ENCODE peak calls at places on chromosomes 3 and 15, in six cellular contexts. One of them, this sample, is unnamed.

GRCh38 chr3:10981961-10982360 is 10.6 kb upstream of the SLC6A1 start:
- DNase-seq in neuronal stem cell: no peak
- DNase-seq in H1: no peak
- DNase-seq in IMR-90: no peak
- DNase-seq in trophoblast cell: peak; percentile 30
- DNase-seq in mesenchymal stem cell: no peak
- DNase-seq in this sample: no peak

GRCh38 chr3:58044656-58045055 is 36.4 kb downstream of the FLNB start:
- DNase-seq in mesenchymal stem cell: peak; percentile 76
- DNase-seq in H1: no peak
- DNase-seq in neuronal stem cell: no peak
- DNase-seq in IMR-90: peak; percentile 36
- DNase-seq in trophoblast cell: no peak
- DNase-seq in this sample: no peak

GRCh38 chr3:50606596-50606995 is 5.0 kb downstream of the CISH start:
- DNase-seq in trophoblast cell: no peak
- DNase-seq in IMR-90: no peak
- DNase-seq in H1: no peak
- DNase-seq in neuronal stem cell: no peak
- DNase-seq in mesenchymal stem cell: no peak
- DNase-seq in this sample: no peak

GRCh38 chr15:91045065-91045464 is 22.7 kb upstream of the VPS33B start:
- DNase-seq in mesenchymal stem cell: no peak
- DNase-seq in H1: no peak
- DNase-seq in IMR-90: no peak
- DNase-seq in neuronal stem cell: no peak
- DNase-seq in trophoblast cell: no peak
- DNase-seq in this sample: no peak

GRCh38 chr3:87426916-87427315 is 150.5 kb upstream of the POU1F1 start:
- DNase-seq in trophoblast cell: no peak
- DNase-seq in H1: no peak
- DNase-seq in mesenchymal stem cell: no peak
- DNase-seq in neuronal stem cell: no peak
- DNase-seq in IMR-90: no peak
- DNase-seq in this sample: no peak

GRCh38 chr15:89365457-89366055 is 30.9 kb upstream of the POLG start:
- DNase-seq in IMR-90: no peak
- DNase-seq in trophoblast cell: no peak
- DNase-seq in H1: peak; percentile 55
- DNase-seq in neuronal stem cell: no peak
- DNase-seq in mesenchymal stem cell: no peak
- DNase-seq in this sample: no peak

GRCh38 chr15:81548350-81549116 is 174.5 kb upstream of the TMC3 start:
- DNase-seq in IMR-90: peak; percentile 49
- DNase-seq in neuronal stem cell: no peak
- DNase-seq in H1: no peak
- DNase-seq in mesenchymal stem cell: no peak
- DNase-seq in trophoblast cell: no peak
- DNase-seq in this sample: no peak

GRCh38 chr15:83850015-83850414 is 196.1 kb downstream of the ADAMTSL3 start:
- DNase-seq in H1: no peak
- DNase-seq in trophoblast cell: no peak
- DNase-seq in neuronal stem cell: no peak
- DNase-seq in mesenchymal stem cell: no peak
- DNase-seq in IMR-90: no peak
- DNase-seq in this sample: no peak

GRCh38 chr3:99315896-99316295 is 322.5 kb upstream of the COL8A1 start:
- DNase-seq in mesenchymal stem cell: no peak
- DNase-seq in IMR-90: peak; percentile 25
- DNase-seq in H1: no peak
- DNase-seq in neuronal stem cell: no peak
- DNase-seq in trophoblast cell: no peak
- DNase-seq in this sample: no peak

GRCh38 chr3:70179111-70179510 is 133.3 kb downstream of the MDFIC2 start:
- DNase-seq in trophoblast cell: no peak
- DNase-seq in mesenchymal stem cell: no peak
- DNase-seq in neuronal stem cell: no peak
- DNase-seq in IMR-90: no peak
- DNase-seq in H1: no peak
- DNase-seq in this sample: no peak

GRCh38 chr3:49158108-49158709 is 7.9 kb downstream of the CCDC71 start:
- DNase-seq in neuronal stem cell: no peak
- DNase-seq in trophoblast cell: peak; percentile 52
- DNase-seq in mesenchymal stem cell: no peak
- DNase-seq in IMR-90: no peak
- DNase-seq in H1: peak; percentile 75
- DNase-seq in this sample: peak; percentile 65

GRCh38 chr3:140176526-140176925 is 241.5 kb downstream of the CLSTN2 start:
- DNase-seq in mesenchymal stem cell: no peak
- DNase-seq in trophoblast cell: no peak
- DNase-seq in neuronal stem cell: no peak
- DNase-seq in H1: no peak
- DNase-seq in IMR-90: no peak
- DNase-seq in this sample: no peak

GRCh38 chr3:49606427-49606826 is 52.1 kb downstream of the BSN start:
- DNase-seq in IMR-90: no peak
- DNase-seq in H1: peak; percentile 45
- DNase-seq in trophoblast cell: no peak
- DNase-seq in mesenchymal stem cell: no peak
- DNase-seq in neuronal stem cell: no peak
- DNase-seq in this sample: no peak

GRCh38 chr15:25067725-25068309 is 113.0 kb downstream of the SNRPN start:
- DNase-seq in mesenchymal stem cell: no peak
- DNase-seq in H1: no peak
- DNase-seq in trophoblast cell: no peak
- DNase-seq in IMR-90: no peak
- DNase-seq in neuronal stem cell: no peak
- DNase-seq in this sample: no peak

GRCh38 chr15:97425596-97425995 is 534.9 kb upstream of the ARRDC4 start:
- DNase-seq in mesenchymal stem cell: no peak
- DNase-seq in trophoblast cell: no peak
- DNase-seq in IMR-90: no peak
- DNase-seq in H1: no peak
- DNase-seq in neuronal stem cell: no peak
- DNase-seq in this sample: no peak

GRCh38 chr15:39817892-39818291 is 35.3 kb upstream of the FSIP1 start:
- DNase-seq in neuronal stem cell: no peak
- DNase-seq in H1: no peak
- DNase-seq in trophoblast cell: no peak
- DNase-seq in mesenchymal stem cell: no peak
- DNase-seq in IMR-90: no peak
- DNase-seq in this sample: no peak

GRCh38 chr15:47186071-47186470 is 531.2 kb upstream of the SEMA6D start:
- DNase-seq in mesenchymal stem cell: no peak
- DNase-seq in neuronal stem cell: no peak
- DNase-seq in trophoblast cell: no peak
- DNase-seq in IMR-90: no peak
- DNase-seq in H1: no peak
- DNase-seq in this sample: no peak

GRCh38 chr3:140629351-140630137 is 48.3 kb upstream of the TRIM42 start:
- DNase-seq in neuronal stem cell: no peak
- DNase-seq in mesenchymal stem cell: peak; percentile 31
- DNase-seq in IMR-90: peak; percentile 35
- DNase-seq in trophoblast cell: peak; percentile 88
- DNase-seq in H1: no peak
- DNase-seq in this sample: no peak

GRCh38 chr3:197428961-197429360 is 126.8 kb downstream of the BDH1 start:
- DNase-seq in mesenchymal stem cell: no peak
- DNase-seq in trophoblast cell: no peak
- DNase-seq in IMR-90: no peak
- DNase-seq in neuronal stem cell: no peak
- DNase-seq in H1: no peak
- DNase-seq in this sample: no peak

GRCh38 chr3:29297998-29298397 is 17.1 kb downstream of the RBMS3 start:
- DNase-seq in mesenchymal stem cell: no peak
- DNase-seq in neuronal stem cell: no peak
- DNase-seq in IMR-90: no peak
- DNase-seq in trophoblast cell: no peak
- DNase-seq in H1: no peak
- DNase-seq in this sample: no peak

GRCh38 chr3:159189994-159190669 is 388.3 kb downstream of the MFSD1 start:
- DNase-seq in IMR-90: no peak
- DNase-seq in mesenchymal stem cell: peak; percentile 60
- DNase-seq in neuronal stem cell: no peak
- DNase-seq in trophoblast cell: no peak
- DNase-seq in H1: no peak
- DNase-seq in this sample: no peak

GRCh38 chr3:46922426-46922825 is 44.9 kb downstream of the PTH1R start:
- DNase-seq in H1: no peak
- DNase-seq in mesenchymal stem cell: no peak
- DNase-seq in trophoblast cell: no peak
- DNase-seq in neuronal stem cell: no peak
- DNase-seq in IMR-90: no peak
- DNase-seq in this sample: no peak

GRCh38 chr15:44157679-44158078 is 37.4 kb downstream of the FRMD5 start:
- DNase-seq in IMR-90: peak; percentile 96
- DNase-seq in mesenchymal stem cell: peak; percentile 85
- DNase-seq in trophoblast cell: no peak
- DNase-seq in H1: no peak
- DNase-seq in neuronal stem cell: no peak
- DNase-seq in this sample: no peak

GRCh38 chr15:61459785-61460707 is 230.9 kb upstream of the RORA start:
- DNase-seq in H1: no peak
- DNase-seq in neuronal stem cell: no peak
- DNase-seq in mesenchymal stem cell: peak; percentile 66
- DNase-seq in trophoblast cell: no peak
- DNase-seq in IMR-90: peak; percentile 9
- DNase-seq in this sample: no peak

GRCh38 chr3:18740631-18741583 is 315.8 kb upstream of the SATB1 start:
- DNase-seq in trophoblast cell: no peak
- DNase-seq in neuronal stem cell: no peak
- DNase-seq in mesenchymal stem cell: no peak
- DNase-seq in H1: no peak
- DNase-seq in IMR-90: no peak
- DNase-seq in this sample: no peak

GRCh38 chr15:59140422-59141226 is 35.7 kb downstream of the CCNB2 start:
- DNase-seq in H1: no peak
- DNase-seq in mesenchymal stem cell: no peak
- DNase-seq in trophoblast cell: no peak
- DNase-seq in neuronal stem cell: no peak
- DNase-seq in IMR-90: peak; percentile 20
- DNase-seq in this sample: no peak

DNA sequence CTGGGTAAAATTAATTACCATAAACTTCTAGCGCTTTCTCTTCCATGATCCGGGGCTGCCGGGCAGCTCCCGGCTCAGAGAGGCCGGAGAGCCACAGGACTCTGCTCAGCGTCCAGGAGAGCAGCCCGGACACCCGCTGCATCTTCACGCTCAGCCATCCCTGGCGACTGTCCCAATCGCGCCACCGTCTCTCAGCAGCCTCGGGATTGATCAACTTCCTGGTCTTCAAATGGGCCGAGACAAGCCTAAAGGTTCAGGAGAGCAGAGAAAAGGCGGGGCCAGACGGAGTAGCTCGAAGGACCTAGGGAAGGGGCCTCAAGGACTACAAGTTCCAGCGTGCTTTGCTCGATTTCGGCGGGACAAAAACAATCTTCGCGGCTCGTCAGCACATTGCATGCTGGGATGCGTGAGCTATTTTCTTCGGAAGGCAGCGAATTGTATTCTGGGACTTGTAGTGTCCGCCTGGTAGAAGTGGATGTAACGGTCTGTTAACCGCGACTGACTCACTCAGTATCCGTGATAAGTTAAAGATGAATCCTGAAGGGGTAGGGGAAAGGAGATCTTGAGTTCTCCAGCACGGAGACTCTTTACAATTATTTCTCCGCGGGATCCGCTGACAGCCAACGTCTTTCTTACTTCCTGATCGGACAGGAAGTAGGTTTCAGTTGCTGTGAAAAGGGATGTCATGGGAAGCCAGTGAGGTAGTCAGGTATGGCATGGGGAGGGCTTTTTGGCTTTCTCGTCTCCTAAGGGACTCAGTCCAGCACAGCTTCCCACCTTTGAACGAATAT is at the start of gene CIAO2A:
- DNase-seq in mesenchymal stem cell: peak; percentile 99
- DNase-seq in neuronal stem cell: peak; percentile 96
- DNase-seq in H1: peak; percentile 88
- DNase-seq in trophoblast cell: peak; percentile 100
- DNase-seq in IMR-90: peak; percentile 98
- DNase-seq in this sample: peak; percentile 98
- H3K18ac ChIP-seq in mesenchymal stem cell: peak within 1 kb of the TSS; percentile 92
- H3K18ac ChIP-seq in neuronal stem cell: peak within 1 kb of the TSS; percentile 69
- H3K18ac ChIP-seq in H1: peak within 1 kb of the TSS; percentile 98
- H3K18ac ChIP-seq in trophoblast cell: peak within 1 kb of the TSS; percentile 17
- H3K18ac ChIP-seq in IMR-90: peak within 1 kb of the TSS; percentile 89
- H3K18ac ChIP-seq in this sample: peak within 1 kb of the TSS; percentile 54

GRCh38 chr3:55522077-55522476 is 35.0 kb upstream of the WNT5A start:
- DNase-seq in IMR-90: no peak
- DNase-seq in trophoblast cell: no peak
- DNase-seq in mesenchymal stem cell: no peak
- DNase-seq in H1: no peak
- DNase-seq in neuronal stem cell: no peak
- DNase-seq in this sample: no peak
- H2BK120ac ChIP-seq in IMR-90: peak overlapping the region; percentile 20
- H2BK120ac ChIP-seq in trophoblast cell: no peak overlapping the region
- H2BK120ac ChIP-seq in mesenchymal stem cell: no peak overlapping the region
- H2BK120ac ChIP-seq in H1: no peak overlapping the region
- H2BK120ac ChIP-seq in neuronal stem cell: no peak overlapping the region
- H2BK120ac ChIP-seq in this sample: no peak overlapping the region

GRCh38 chr3:53254810-53255359 is 937 bp downstream of the TKT start:
- DNase-seq in mesenchymal stem cell: peak; percentile 65
- DNase-seq in trophoblast cell: peak; percentile 74
- DNase-seq in H1: peak; percentile 72
- DNase-seq in IMR-90: peak; percentile 47
- DNase-seq in neuronal stem cell: peak; percentile 62
- DNase-seq in this sample: peak; percentile 64
- H2AFZ ChIP-seq in mesenchymal stem cell: no peak overlapping the region
- H2AFZ ChIP-seq in trophoblast cell: peak overlapping the region; percentile 76
- H2AFZ ChIP-seq in H1: no peak overlapping the region
- H2AFZ ChIP-seq in IMR-90: peak overlapping the region; percentile 83
- H2AFZ ChIP-seq in neuronal stem cell: peak overlapping the region; percentile 91
- H2AFZ ChIP-seq in this sample: no peak overlapping the region

DNA sequence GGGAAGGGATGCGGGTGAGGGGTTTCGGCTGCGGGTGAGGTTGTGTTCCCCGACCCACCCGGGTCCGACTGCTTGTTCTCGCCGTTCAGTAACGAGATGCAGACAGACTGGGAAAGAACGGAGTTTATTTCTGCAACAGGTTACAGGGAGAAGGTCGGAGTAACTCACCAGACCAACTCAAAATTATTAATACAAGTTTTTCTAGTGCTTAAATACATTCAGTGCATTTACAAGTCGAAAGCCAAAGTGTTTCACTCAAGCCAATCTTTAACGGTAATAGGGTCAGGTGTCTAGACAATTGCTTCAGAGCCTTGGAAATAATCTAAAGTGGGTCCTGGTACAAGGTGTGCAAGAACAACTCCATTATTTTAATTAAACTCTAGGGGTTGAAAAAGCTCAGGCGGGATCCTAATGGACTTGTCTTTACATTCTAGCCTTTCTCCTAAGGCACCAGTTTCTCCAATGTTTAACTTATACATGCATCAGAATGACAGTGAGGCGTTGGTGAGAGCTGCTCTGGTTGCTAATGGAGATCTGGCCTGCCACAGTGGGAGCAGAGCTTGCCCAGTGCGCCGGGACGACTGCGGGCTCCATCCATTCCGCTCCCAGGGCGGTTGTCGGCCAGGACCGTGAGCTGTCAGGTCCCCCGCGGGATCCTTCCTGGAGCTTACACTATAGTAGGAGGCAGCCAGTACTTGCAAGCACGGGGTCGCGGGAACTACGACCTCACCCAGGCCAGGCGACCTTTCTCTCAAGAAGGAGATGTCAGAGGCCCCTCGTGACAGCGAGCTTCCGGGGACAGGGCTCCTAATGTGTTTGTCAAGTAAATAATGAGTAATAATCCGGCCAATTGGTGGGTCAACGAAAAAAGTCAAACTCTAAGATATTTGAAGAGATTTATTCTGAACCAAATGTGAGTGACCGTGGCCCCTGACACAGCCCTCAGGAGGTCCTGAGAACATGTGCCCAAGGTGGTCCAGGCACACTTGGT is 836 bp upstream of the HIGD1A start:
- DNase-seq in mesenchymal stem cell: peak; percentile 34
- DNase-seq in trophoblast cell: peak; percentile 49
- DNase-seq in neuronal stem cell: peak; percentile 35
- DNase-seq in IMR-90: no peak
- DNase-seq in H1: peak; percentile 50
- DNase-seq in this sample: peak; percentile 57
- H3K18ac ChIP-seq in mesenchymal stem cell: peak overlapping the region; percentile 91
- H3K18ac ChIP-seq in trophoblast cell: peak overlapping the region; percentile 91
- H3K18ac ChIP-seq in neuronal stem cell: peak overlapping the region; percentile 96
- H3K18ac ChIP-seq in IMR-90: no peak overlapping the region
- H3K18ac ChIP-seq in H1: no peak overlapping the region
- H3K18ac ChIP-seq in this sample: no peak overlapping the region

This sample was measured in H9.